ENCODE peak calls at places on chromosome 6, in four cellular contexts. E is GM12878, N is HepG2, O is K562. J is an unnamed sample.

GRCh38 chr6:87925373-87926060 is 122.1 kb upstream of the SPACA1 start:
- DNase-seq in O (no peak), N (no peak), E (peak; percentile 89), J (no peak)

GRCh38 chr6:17710331-17710730 is 3.6 kb upstream of the NUP153 start:
- DNase-seq in N (peak; percentile 24), O (no peak), E (no peak), J (no peak)

GRCh38 chr6:136012198-136012884 is 160.8 kb downstream of the PDE7B start:
- DNase-seq in E (no peak), N (no peak), O (no peak), J (no peak)

GRCh38 chr6:45929421-45930361 is 86.0 kb downstream of the CLIC5 start:
- DNase-seq in E (no peak), O (no peak), N (no peak), J (no peak)

GRCh38 chr6:14711056-14711703 is 534.7 kb upstream of the JARID2 start:
- DNase-seq in E (no peak), N (peak; percentile 28), O (peak; percentile 94), J (peak; percentile 63)

GRCh38 chr6:24340998-24341934 is 16.6 kb downstream of the DCDC2 start:
- DNase-seq in N (peak; percentile 100), E (no peak), O (no peak), J (no peak)

GRCh38 chr6:80197474-80197873 is 91.0 kb downstream of the BCKDHB start:
- DNase-seq in O (no peak), E (no peak), N (no peak), J (no peak)

GRCh38 chr6:170042086-170042485 is 248.8 kb downstream of the DLL1 start:
- DNase-seq in N (no peak), E (no peak), O (no peak), J (no peak)

GRCh38 chr6:13427838-13428527 is 59.4 kb downstream of the GFOD1 start:
- DNase-seq in E (peak; percentile 98), O (peak; percentile 34), N (no peak), J (peak; percentile 33)

GRCh38 chr6:21628162-21628561 is 34.6 kb downstream of the SOX4 start:
- DNase-seq in N (no peak), E (no peak), O (no peak), J (no peak)

GRCh38 chr6:42378125-42378524 is 73.6 kb downstream of the TRERF1 start:
- DNase-seq in O (no peak), N (no peak), E (no peak), J (no peak)

GRCh38 chr6:132087391-132087790 is 136.2 kb upstream of the CCN2 start:
- DNase-seq in O (no peak), E (no peak), N (no peak), J (no peak)

GRCh38 chr6:20877008-20877937 is 343.0 kb downstream of the CDKAL1 start:
- DNase-seq in O (peak; percentile 37), N (peak; percentile 93), E (peak; percentile 89), J (no peak)

GRCh38 chr6:98657764-98658163 is 176.6 kb upstream of the POU3F2 start:
- DNase-seq in E (no peak), N (peak; percentile 18), O (peak; percentile 30), J (peak; percentile 50)

GRCh38 chr6:160972111-160972510 is 19.5 kb upstream of the MAP3K4 start:
- DNase-seq in O (no peak), N (no peak), E (no peak), J (no peak)

GRCh38 chr6:140879861-140880260 is 1252.9 kb upstream of the GJE1 start:
- DNase-seq in E (no peak), N (no peak), O (no peak), J (no peak)

GRCh38 chr6:19434065-19434464 is 403.1 kb upstream of the ID4 start:
- DNase-seq in O (no peak), N (no peak), E (no peak), J (no peak)

GRCh38 chr6:44216677-44217331 is at the start of gene MYMX:
- DNase-seq in O (peak; percentile 45), N (no peak), E (no peak), J (peak; percentile 70)

GRCh38 chr6:136753624-136754023 is 38.7 kb downstream of the MAP3K5 start:
- DNase-seq in N (no peak), E (no peak), O (no peak), J (no peak)

GRCh38 chr6:148426317-148426977 is 83.8 kb downstream of the SASH1 start:
- DNase-seq in N (no peak), E (no peak), O (no peak), J (no peak)

GRCh38 chr6:1286972-1287600 is 24.8 kb upstream of the FOXQ1 start:
- DNase-seq in E (no peak), N (no peak), O (no peak), J (no peak)

GRCh38 chr6:107152633-107153032 is 37.3 kb upstream of the BEND3 start:
- DNase-seq in N (peak; percentile 87), E (no peak), O (no peak), J (no peak)

GRCh38 chr6:129197154-129197553 is 314.2 kb downstream of the LAMA2 start:
- DNase-seq in N (no peak), E (no peak), O (no peak), J (no peak)

GRCh38 chr6:164856138-164856537 is 453.3 kb downstream of the C6orf118 start:
- DNase-seq in E (no peak), N (no peak), O (no peak), J (peak; percentile 11)

GRCh38 chr6:164854526-164854925 is 454.9 kb downstream of the C6orf118 start:
- DNase-seq in E (no peak), O (no peak), N (no peak), J (no peak)

GRCh38 chr6:164859791-164860190 is 449.6 kb downstream of the C6orf118 start:
- DNase-seq in N (no peak), E (no peak), O (no peak), J (no peak)

GRCh38 chr6:164855281-164855680 is 454.1 kb downstream of the C6orf118 start:
- DNase-seq in N (no peak), E (no peak), O (no peak), J (no peak)
- TF ChIP-seq CREM in N (no peak), E (no peak), O (no peak), J (no peak)

DNA sequence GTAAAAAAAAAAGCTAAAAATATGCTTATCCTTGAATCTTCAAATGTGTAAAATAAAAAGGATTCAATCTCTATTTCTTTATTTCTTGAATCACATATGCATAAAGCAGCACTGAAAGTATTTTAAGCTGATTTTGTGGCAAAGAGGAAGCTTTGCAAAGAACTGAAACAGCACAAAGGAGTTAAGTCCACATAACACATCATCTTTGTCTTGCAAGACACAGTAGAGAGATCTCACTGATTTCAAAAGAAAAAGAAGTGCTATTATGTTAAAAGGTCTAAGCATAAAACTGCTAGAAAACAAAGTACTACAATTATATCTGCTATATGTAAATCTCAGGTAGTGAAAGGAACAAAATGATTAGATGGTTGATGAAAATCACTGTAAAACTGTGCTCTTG is 127.1 kb upstream of the HMGCLL1 start:
- DNase-seq in N (no peak), O (no peak), E (no peak), J (no peak)
- TF ChIP-seq CTCF in N (no peak), O (no peak), E (no peak), J (no peak)

GRCh38 chr6:31287621-31288020 is 15.7 kb upstream of the HLA-C start:
- DNase-seq in N (no peak), E (no peak), O (no peak), J (no peak)

GRCh38 chr6:31294056-31294455 is 22.2 kb upstream of the HLA-C start:
- DNase-seq in N (no peak), E (no peak), O (no peak), J (no peak)

GRCh38 chr6:31293343-31293742 is 21.5 kb upstream of the HLA-C start:
- DNase-seq in O (no peak), E (no peak), N (peak; percentile 32), J (no peak)
- TF ChIP-seq CREM in O (no peak), E (no peak), N (no peak), J (no peak)

DNA sequence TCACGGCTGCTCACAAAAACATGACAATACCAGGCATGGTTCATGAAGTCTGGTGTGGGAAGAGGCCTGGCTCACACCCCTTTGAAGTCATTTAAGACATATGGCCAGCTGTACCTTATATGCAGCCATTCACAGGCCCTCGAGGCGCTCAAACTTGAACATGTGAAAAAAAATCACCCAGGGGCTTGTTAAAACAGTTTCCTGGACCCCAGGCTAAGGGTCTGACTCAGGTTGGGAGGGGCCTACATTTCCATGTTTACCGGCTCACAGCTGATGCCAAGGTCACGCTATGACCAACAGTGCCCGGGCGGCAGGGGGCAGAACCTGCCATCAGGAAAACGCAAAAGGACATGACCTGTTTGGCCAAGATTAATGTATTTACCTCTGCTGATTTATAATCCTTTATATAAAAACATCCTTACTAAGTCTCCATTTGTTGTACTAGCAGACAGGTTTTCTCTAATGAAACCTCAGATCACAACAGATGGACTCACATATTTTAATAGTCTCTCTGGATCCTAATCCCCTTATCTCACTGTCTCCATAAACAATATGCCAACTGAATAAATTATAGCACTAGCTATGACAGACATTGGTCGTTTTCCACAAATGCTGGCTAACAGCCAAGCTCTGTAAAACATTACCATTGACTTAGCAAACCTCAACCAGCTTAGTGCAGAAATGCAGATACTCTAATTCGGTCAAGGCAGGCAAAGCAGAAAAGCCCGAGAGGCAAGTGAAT is 19.9 kb downstream of the EZR start:
- DNase-seq in E (no peak), O (no peak), N (peak; percentile 72), J (no peak)
- TF ChIP-seq CTCF in E (no peak), O (no peak), N (peak; percentile 70), J (no peak)

GRCh38 chr6:155341130-155341828 is 27.0 kb upstream of the TFB1M start:
- DNase-seq in O (no peak), N (peak; percentile 49), E (no peak), J (no peak)
- TF ChIP-seq CREM in O (no peak), N (no peak), E (no peak), J (no peak)

GRCh38 chr6:71288228-71289038 is at the start of gene OGFRL1:
- DNase-seq in N (peak; percentile 14), E (no peak), O (no peak), J (peak; percentile 54)
- TF ChIP-seq CTCF in N (peak; percentile 18), E (peak; percentile 38), O (no peak), J (no peak)

GRCh38 chr6:122715725-122716124 is 63.8 kb upstream of the FABP7 start:
- DNase-seq in N (no peak), E (no peak), O (no peak), J (no peak)

GRCh38 chr6:122722746-122723145 is 56.8 kb upstream of the FABP7 start:
- DNase-seq in O (no peak), E (no peak), N (no peak), J (no peak)

GRCh38 chr6:122717350-122717749 is 62.2 kb upstream of the FABP7 start:
- DNase-seq in N (no peak), E (no peak), O (no peak), J (no peak)

GRCh38 chr6:122718616-122719015 is 60.9 kb upstream of the FABP7 start:
- DNase-seq in O (no peak), N (no peak), E (no peak), J (no peak)

DNA sequence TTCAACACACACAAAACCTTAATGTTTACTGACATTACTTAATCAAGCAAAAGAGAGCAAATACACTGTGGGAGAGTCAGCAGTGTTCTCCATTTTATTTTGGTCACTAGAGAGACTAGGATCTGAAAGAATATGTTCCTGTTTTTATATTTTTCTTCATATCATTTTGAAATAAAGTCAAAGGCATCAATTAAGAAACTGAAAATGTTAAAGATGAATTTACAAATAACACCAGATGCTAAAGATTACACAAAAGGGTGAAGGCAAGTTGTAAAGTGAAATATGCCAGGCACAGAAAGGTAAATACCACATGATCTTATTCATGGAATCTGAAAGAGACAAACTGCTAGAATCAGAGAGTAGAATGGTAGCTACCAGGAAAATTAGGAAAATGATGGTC is 60.3 kb upstream of the FABP7 start:
- DNase-seq in N (no peak), E (no peak), O (no peak), J (no peak)
- TF ChIP-seq CREM in N (no peak), E (no peak), O (no peak), J (no peak)